ENCODE peak calls at places on chromosome 21, in five cellular contexts. N is kidney epithelial cell, I is Calu3, B is WTC11, K is GM10248. F is an unnamed sample.

GRCh38 chr21:34992180-34992579 is 56.9 kb downstream of the RUNX1 start:
- DNase-seq in N (no peak), I (no peak), B (no peak), K (no peak), F (no peak)

GRCh38 chr21:44778094-44778493 is 23.5 kb downstream of the UBE2G2 start:
- DNase-seq in N (no peak), I (no peak), B (no peak), K (no peak), F (no peak)

GRCh38 chr21:14119038-14119437 is 91.7 kb downstream of the LIPI start:
- DNase-seq in N (no peak), I (no peak), B (no peak), K (no peak), F (no peak)

GRCh38 chr21:36980280-36981048 is 14.0 kb upstream of the HLCS start:
- DNase-seq in N (no peak), I (peak; percentile 31), B (peak; percentile 41), K (peak; percentile 26), F (peak; percentile 36)

GRCh38 chr21:37587635-37588177 is 221.1 kb downstream of the DYRK1A start:
- DNase-seq in N (no peak), I (no peak), B (no peak), K (no peak), F (no peak)

GRCh38 chr21:33412832-33413519 is 9.8 kb downstream of the IFNGR2 start:
- DNase-seq in N (no peak), I (peak; percentile 46), B (no peak), K (peak; percentile 41), F (peak; percentile 58)

GRCh38 chr21:44094832-44095231 is 12.4 kb upstream of the PWP2 start:
- DNase-seq in N (no peak), I (no peak), B (no peak), K (no peak), F (no peak)

GRCh38 chr21:27519357-27519756 is 552.5 kb upstream of the ADAMTS5 start:
- DNase-seq in N (no peak), I (no peak), B (no peak), K (no peak), F (no peak)

GRCh38 chr21:35476616-35477395 is 427.7 kb upstream of the RUNX1 start:
- DNase-seq in N (no peak), I (no peak), B (no peak), K (no peak), F (no peak)

GRCh38 chr21:45253180-45253579 is 34.5 kb downstream of the POFUT2 start:
- DNase-seq in N (no peak), I (no peak), B (no peak), K (no peak), F (no peak)

DNA sequence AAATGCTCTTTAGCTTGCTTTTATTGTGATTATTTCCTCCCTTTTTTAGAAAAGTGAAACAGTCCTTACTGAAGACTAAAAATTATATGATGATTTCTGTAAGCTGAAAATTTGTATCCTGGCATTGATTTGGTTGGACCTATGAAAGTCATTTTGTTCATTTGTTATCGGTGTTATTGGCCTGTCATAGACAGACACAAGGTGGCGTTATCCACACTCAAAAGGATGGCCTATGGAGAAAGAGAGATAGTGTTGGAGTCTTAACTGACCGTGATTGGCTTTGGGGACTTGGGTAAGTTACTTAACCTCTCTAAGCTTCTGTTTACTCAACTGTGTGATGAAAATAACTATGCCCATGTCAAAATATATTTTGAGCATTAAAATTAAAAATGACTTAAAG is 203.6 kb upstream of the CHODL start:
- DNase-seq in N (no peak), I (no peak), B (peak; percentile 15), K (no peak), F (no peak)
- TF ChIP-seq CTCF in N (peak; percentile 74), I (no peak), B (no peak), K (peak; percentile 34), F (no peak)

DNA sequence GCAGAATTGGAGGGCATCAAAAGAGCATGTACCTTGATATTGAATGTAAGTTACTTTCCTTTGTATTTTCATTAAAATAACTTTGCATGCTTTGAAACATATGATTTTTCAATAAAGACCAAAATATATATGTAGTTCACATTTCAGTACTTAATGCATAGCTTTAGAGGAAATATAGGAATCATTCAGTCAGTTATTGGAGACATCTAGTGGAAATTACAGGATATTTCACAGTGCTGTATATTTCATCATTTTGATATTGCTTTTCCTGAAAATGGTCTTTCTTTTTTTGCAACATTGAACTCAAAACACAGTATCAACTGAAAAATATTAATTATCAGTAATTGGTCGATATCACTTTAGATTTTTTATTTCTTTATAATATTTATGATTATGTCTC is 375.8 kb downstream of the NCAM2 start:
- DNase-seq in N (no peak), I (no peak), B (no peak), K (no peak), F (no peak)
- TF ChIP-seq CTCF in N (no peak), I (no peak), B (no peak), K (no peak), F (no peak)

GRCh38 chr21:39175154-39175553 is 8.1 kb downstream of the PSMG1 start:
- DNase-seq in N (no peak), I (no peak), B (no peak), K (no peak), F (no peak)
- TF ChIP-seq CTCF in N (peak; percentile 19), I (peak; percentile 30), B (no peak), K (peak; percentile 14), F (peak; percentile 17)

GRCh38 chr21:18760247-18760646 is 356.7 kb upstream of the TMPRSS15 start:
- DNase-seq in N (no peak), I (no peak), B (no peak), K (no peak), F (no peak)
- TF ChIP-seq CTCF in N (no peak), I (no peak), B (no peak), K (no peak), F (no peak)

F was measured in colonic mucosa.